ENCODE peak calls at places on chromosome 1, in seven cellular contexts. C is CD8-positive, alpha-beta memory T cell; E is BE2C; S is breast epithelium; N is A549; K is heart right ventricle; Z is naive thymus-derived CD4-positive, alpha-beta T cell. M is an unnamed sample.

GRCh38 chr1:227305894-227306626 is 12.2 kb downstream of the CDC42BPA start:
- DNase-seq in E (no peak), C (no peak), S (no peak), Z (no peak), K (no peak), N (no peak), M (no peak)

GRCh38 chr1:161182214-161182613 is 4.9 kb upstream of the B4GALT3 start:
- DNase-seq in C (no peak), S (no peak), K (no peak), N (peak; percentile 30), Z (no peak), E (no peak), M (no peak)

GRCh38 chr1:34750610-34751009 is 4.2 kb upstream of the GJB5 start:
- DNase-seq in Z (no peak), N (no peak), C (no peak), S (no peak), E (no peak), K (no peak), M (no peak)

GRCh38 chr1:150931773-150932172 is 5.6 kb downstream of the SETDB1 start:
- DNase-seq in Z (no peak), C (no peak), K (no peak), E (no peak), N (peak; percentile 60), S (no peak), M (no peak)

GRCh38 chr1:27868932-27869718 is 3.2 kb upstream of the THEMIS2 start:
- DNase-seq in K (peak; percentile 26), E (no peak), N (no peak), C (peak; percentile 58), S (peak; percentile 12), Z (no peak), M (no peak)

GRCh38 chr1:212062832-212063438 is 27.4 kb downstream of the DTL start:
- DNase-seq in K (no peak), E (no peak), S (no peak), C (no peak), N (peak; percentile 55), Z (no peak), M (no peak)

GRCh38 chr1:151577173-151577572 is 34.7 kb upstream of the SNX27 start:
- DNase-seq in K (no peak), N (no peak), Z (no peak), C (no peak), E (no peak), S (no peak), M (no peak)

GRCh38 chr1:56446531-56447098 is 132.7 kb downstream of the PLPP3 start:
- DNase-seq in S (no peak), K (peak; percentile 39), E (no peak), C (no peak), Z (no peak), N (no peak), M (no peak)

GRCh38 chr1:160092366-160093068 is 5.9 kb downstream of the IGSF8 start:
- DNase-seq in Z (no peak), S (no peak), N (no peak), C (no peak), K (no peak), E (no peak), M (no peak)

GRCh38 chr1:24742090-24742938 is 2.9 kb upstream of the CLIC4 start:
- DNase-seq in E (no peak), S (no peak), Z (no peak), N (no peak), C (no peak), K (no peak), M (no peak)

GRCh38 chr1:21586926-21587601 is 77.8 kb downstream of the ALPL start:
- DNase-seq in S (no peak), Z (no peak), N (peak; percentile 74), C (no peak), K (peak; percentile 52), E (peak; percentile 47), M (peak; percentile 72)

GRCh38 chr1:75100481-75101092 is 33.6 kb upstream of the LHX8 start:
- DNase-seq in S (no peak), E (no peak), K (no peak), Z (no peak), N (peak; percentile 81), C (no peak), M (no peak)

GRCh38 chr1:151405167-151405951 is 6.0 kb downstream of the PSMB4 start:
- DNase-seq in N (no peak), K (no peak), E (no peak), C (no peak), S (no peak), Z (no peak), M (no peak)

GRCh38 chr1:57860333-57860732 is 436.5 kb upstream of the DAB1 start:
- DNase-seq in E (no peak), C (no peak), Z (no peak), S (no peak), N (no peak), K (no peak), M (no peak)

DNA sequence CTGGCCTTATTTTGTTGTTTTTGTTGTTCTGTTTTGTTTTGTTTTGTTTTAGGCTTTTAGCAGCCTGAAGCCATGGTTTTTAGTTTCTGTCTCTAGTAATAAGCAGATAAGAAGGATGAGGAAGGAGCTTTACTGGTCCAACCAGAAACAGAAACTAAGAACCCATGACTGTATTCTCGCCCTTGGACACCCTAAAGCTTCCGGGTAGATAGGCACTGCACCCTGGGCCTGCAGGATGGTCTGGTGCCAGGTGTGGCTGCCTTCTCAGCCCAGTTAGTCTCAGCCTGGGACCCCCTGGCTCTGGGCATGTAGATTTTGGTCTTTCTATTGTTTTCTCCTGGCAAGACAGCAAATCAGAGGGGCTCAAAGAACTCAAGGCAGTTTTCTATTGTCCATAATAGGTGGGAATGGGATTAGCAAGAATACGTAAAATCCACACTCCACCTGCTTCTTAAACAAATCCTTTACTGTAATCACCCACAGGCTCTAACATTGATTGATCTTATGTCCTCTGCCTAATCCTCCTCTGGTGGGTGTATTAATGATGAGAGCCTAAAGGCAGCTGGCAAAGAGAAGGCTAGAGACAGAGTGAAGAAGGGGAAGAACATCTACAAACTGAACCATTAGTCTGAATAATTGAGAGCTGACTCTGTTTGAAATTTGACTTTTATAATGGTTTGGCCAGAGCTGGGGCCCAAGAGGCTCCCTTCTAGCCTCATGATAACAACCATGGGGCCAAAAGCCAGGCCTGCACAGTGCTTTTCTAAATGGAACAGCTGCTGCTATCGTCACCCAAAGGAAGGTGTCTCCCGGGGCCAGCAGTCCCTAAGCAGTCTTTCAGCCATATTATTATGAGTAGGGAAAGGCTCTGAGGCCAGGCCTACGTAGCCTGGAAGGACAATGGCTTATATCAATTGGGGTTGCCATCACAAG is 106.8 kb upstream of the ATP1A1 start:
- DNase-seq in E (no peak), S (no peak), Z (no peak), K (no peak), C (no peak), N (no peak), M (no peak)
- H3K4me3 ChIP-seq in E (no peak overlapping the region), S (no peak overlapping the region), Z (no peak overlapping the region), K (no peak overlapping the region), C (no peak overlapping the region), N (no peak overlapping the region), M (no peak overlapping the region)

GRCh38 chr1:153958111-153958960 is at the start of gene CRTC2:
- DNase-seq in C (peak; percentile 95), K (peak; percentile 97), Z (peak; percentile 86), S (peak; percentile 97), N (peak; percentile 98), E (peak; percentile 99), M (peak; percentile 100)

GRCh38 chr1:153961421-153961820 is 1.9 kb downstream of the SLC39A1 start:
- DNase-seq in S (no peak), N (no peak), E (no peak), K (no peak), Z (no peak), C (no peak), M (no peak)

GRCh38 chr1:153958961-153959260 is 499 bp upstream of the CRTC2 start:
- DNase-seq in Z (no peak), C (no peak), E (no peak), N (no peak), S (no peak), K (no peak), M (no peak)

GRCh38 chr1:153959454-153959853 is 1.0 kb upstream of the CRTC2 start:
- DNase-seq in E (no peak), N (no peak), C (no peak), K (no peak), S (no peak), Z (no peak), M (no peak)

GRCh38 chr1:153960206-153960605 is 1.8 kb upstream of the CRTC2 start:
- DNase-seq in S (no peak), N (no peak), E (no peak), Z (no peak), C (no peak), K (no peak), M (no peak)
- H3K4me1 ChIP-seq in S (peaks cover 17% of the 10 kb centered on the region), N (peaks cover 37% of the 10 kb centered on the region), E (peaks cover 8% of the 10 kb centered on the region), Z (peaks cover 39% of the 10 kb centered on the region), C (peaks cover 48% of the 10 kb centered on the region), K (peaks cover 20% of the 10 kb centered on the region), M (peaks cover 41% of the 10 kb centered on the region)

DNA sequence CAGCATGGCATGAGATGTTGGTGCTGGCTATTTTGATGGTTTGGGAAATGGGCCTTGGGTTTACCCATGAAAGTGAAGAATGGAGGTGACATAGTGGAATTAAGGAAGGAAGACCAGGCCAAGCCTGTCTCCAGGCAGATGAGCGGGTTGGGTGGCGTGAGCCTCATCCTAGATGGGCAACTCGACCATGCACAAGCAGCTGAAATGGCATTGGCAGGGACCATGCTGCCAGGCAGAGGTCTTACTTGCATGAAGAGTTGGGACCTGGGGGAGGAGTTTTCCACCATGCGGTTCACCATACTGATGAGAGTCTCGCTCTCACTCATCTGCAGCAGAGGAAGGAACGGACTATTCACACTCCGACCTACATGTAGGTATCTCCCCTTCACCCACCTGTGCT is 37.5 kb upstream of the GOLT1A start:
- DNase-seq in N (no peak), E (no peak), Z (no peak), S (no peak), C (no peak), K (no peak), M (no peak)
- H3K4me3 ChIP-seq in N (no peak overlapping the region), E (no peak overlapping the region), Z (no peak overlapping the region), S (no peak overlapping the region), C (no peak overlapping the region), K (no peak overlapping the region), M (no peak overlapping the region)

GRCh38 chr1:89948726-89949345 is 46.1 kb upstream of the ZNF326 start:
- DNase-seq in C (no peak), Z (no peak), E (no peak), S (no peak), K (no peak), N (no peak), M (no peak)
- H3K4me1 ChIP-seq in C (no peaks in the 10 kb centered on the region), Z (no peaks in the 10 kb centered on the region), E (no peaks in the 10 kb centered on the region), S (no peaks in the 10 kb centered on the region), K (no peaks in the 10 kb centered on the region), N (peaks cover 75% of the 10 kb centered on the region), M (no peaks in the 10 kb centered on the region)

GRCh38 chr1:44019398-44020044 is 11.7 kb downstream of the SLC6A9 start:
- DNase-seq in Z (no peak), S (no peak), C (no peak), E (no peak), N (no peak), K (no peak), M (no peak)
- H3K4me3 ChIP-seq in Z (no peak overlapping the region), S (no peak overlapping the region), C (no peak overlapping the region), E (no peak overlapping the region), N (no peak overlapping the region), K (no peak overlapping the region), M (no peak overlapping the region)